ENCODE peak calls at places on chromosomes 13 and 19, in ten cellular contexts. E, C, F, P, N, O, D, M, V and W are unnamed samples.

GRCh38 chr13:66656050-66656449 is 574.1 kb downstream of the PCDH9 start:
- DNase-seq in N (no peak), D (no peak), C (peak; percentile 48), V (no peak), E (no peak), P (no peak), O (peak; percentile 44), M (no peak), F (no peak), W (no peak)

GRCh38 chr13:97856001-97856675 is 97.3 kb upstream of the IPO5 start:
- DNase-seq in F (peak; percentile 22), D (peak; percentile 67), O (peak; percentile 76), M (no peak), C (no peak), E (peak; percentile 68), P (peak; percentile 72), V (no peak), N (no peak), W (no peak)

GRCh38 chr13:99859178-99860177 is 112.1 kb downstream of the ZIC5 start:
- DNase-seq in N (no peak), D (no peak), C (no peak), P (no peak), E (no peak), V (peak; percentile 6), O (peak; percentile 15), F (no peak), M (no peak), W (no peak)

GRCh38 chr13:77143325-77143907 is 116.5 kb upstream of the FBXL3 start:
- DNase-seq in P (peak; percentile 33), D (no peak), V (no peak), F (no peak), C (no peak), E (no peak), M (no peak), O (no peak), N (no peak), W (no peak)

GRCh38 chr19:5679289-5680082 is 830 bp downstream of the MICOS13 start:
- DNase-seq in M (no peak), C (no peak), P (no peak), O (no peak), F (no peak), D (no peak), V (no peak), E (no peak), N (peak; percentile 53), W (no peak)

GRCh38 chr19:461664-462551 is 1.1 kb upstream of the SHC2 start:
- DNase-seq in E (no peak), N (peak; percentile 80), P (no peak), O (peak; percentile 81), D (peak; percentile 76), V (no peak), C (no peak), M (no peak), F (peak; percentile 93), W (no peak)

GRCh38 chr19:2624537-2625091 is 77.9 kb downstream of the GNG7 start:
- DNase-seq in D (peak; percentile 86), O (peak; percentile 43), M (no peak), E (no peak), V (no peak), C (peak; percentile 74), N (no peak), P (no peak), F (no peak), W (no peak)

GRCh38 chr13:98524793-98525192 is 52.1 kb downstream of the STK24 start:
- DNase-seq in D (peak; percentile 38), O (no peak), M (no peak), F (no peak), P (no peak), E (no peak), V (no peak), N (no peak), C (no peak), W (no peak)

GRCh38 chr13:24071423-24072075 is 89.0 kb upstream of the SPATA13 start:
- DNase-seq in M (no peak), N (no peak), C (no peak), F (no peak), O (no peak), P (peak; percentile 63), V (no peak), E (no peak), D (no peak), W (no peak)

GRCh38 chr19:13953021-13953531 is 767 bp downstream of the DCAF15 start:
- DNase-seq in C (peak; percentile 53), P (peak; percentile 57), F (no peak), D (no peak), M (peak; percentile 52), N (peak; percentile 70), E (no peak), O (peak; percentile 63), V (no peak), W (no peak)

GRCh38 chr13:97340399-97340798 is 93.6 kb upstream of the RAP2A start:
- DNase-seq in C (no peak), F (no peak), O (no peak), N (no peak), M (no peak), E (no peak), P (no peak), D (no peak), V (no peak), W (no peak)

GRCh38 chr19:45253396-45254027 is 2.4 kb downstream of the MARK4 start:
- DNase-seq in D (no peak), O (no peak), V (no peak), N (no peak), M (no peak), F (no peak), C (no peak), E (no peak), P (no peak), W (no peak)

GRCh38 chr19:43444531-43445340 is 20.7 kb downstream of the LYPD3 start:
- DNase-seq in O (no peak), V (no peak), N (no peak), M (no peak), P (no peak), C (no peak), D (peak; percentile 68), E (no peak), F (no peak), W (no peak)

DNA sequence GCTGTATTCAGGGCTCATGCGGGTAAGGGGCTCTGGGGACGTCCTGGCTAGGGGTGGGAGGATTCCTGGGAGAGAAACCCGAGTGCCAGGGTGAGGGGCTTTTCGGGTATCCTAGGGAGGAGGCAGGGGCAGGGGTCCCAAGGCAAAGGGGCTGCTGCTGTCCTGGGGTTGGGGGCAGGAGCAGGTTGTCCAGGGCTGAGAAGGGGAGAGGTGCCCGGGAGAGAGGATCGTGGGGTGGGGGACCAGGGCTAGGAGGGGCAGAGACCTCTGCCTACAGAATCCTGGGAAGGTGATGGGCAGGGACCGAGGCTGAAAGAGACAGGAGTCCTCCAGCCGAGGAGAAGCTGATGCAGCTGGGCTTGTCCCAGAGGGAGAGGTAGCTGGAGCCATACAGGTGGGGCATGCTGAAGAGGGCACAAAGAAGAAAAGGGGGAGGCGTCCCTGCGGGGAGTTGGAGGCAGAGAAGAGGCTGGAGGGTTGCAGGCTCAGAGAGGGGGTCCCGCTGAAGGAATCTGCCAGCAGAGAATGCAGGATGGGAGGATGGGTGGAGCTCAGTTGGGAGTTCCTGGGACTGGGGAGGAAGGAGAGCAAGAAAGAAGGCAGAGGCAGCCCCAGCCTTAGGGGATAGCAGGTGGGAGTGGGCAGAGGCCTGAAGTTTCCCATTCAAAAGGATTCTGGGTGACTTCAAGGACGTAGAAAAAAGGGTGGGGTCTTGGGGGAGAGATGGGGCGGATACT is 569 bp downstream of the CYP2S1 start:
- DNase-seq in D (no peak), P (no peak), E (no peak), O (peak; percentile 40), C (no peak), M (no peak), F (no peak), V (no peak), N (no peak), W (no peak)
- H3K4me3 ChIP-seq in D (peak overlapping the region; percentile 50), P (peak overlapping the region; percentile 52), E (peak overlapping the region; percentile 20), O (peak overlapping the region; percentile 78), C (no peak overlapping the region), M (no peak overlapping the region), F (no peak overlapping the region), V (no peak overlapping the region), N (peak overlapping the region; percentile 52), W (no peak overlapping the region)

DNA sequence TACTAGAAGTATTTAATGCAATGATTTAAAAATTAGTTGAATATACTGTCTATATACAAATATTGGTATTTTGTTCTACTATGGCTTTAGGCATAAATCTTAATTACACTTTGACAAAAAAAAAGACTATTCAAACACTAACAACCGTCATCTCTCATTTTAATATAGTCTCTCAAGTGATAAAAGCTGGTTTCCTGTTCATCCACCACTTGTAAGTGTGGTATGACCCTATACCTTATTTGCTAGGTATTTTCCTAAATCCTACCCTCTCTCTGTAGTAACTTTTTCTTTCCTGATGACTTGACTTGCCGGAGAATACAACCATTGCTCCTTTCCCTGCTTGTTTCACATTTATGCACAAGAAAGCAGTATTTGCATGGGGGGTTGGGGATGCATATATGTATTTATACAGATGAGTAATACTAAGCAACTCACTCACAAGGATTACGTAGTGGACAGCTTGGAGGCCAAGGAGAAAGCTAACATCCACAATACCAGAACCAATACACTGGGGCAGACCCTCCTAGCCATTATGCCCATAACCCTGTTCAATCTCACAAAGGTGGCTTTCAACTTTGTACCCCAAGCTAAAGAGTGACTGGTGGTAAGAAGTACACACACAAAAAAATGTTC is 12.7 kb upstream of the EFNB2 start:
- DNase-seq in V (no peak), O (no peak), C (no peak), N (no peak), M (no peak), F (no peak), E (no peak), D (no peak), P (peak; percentile 69), W (no peak)
- H3K36me3 ChIP-seq in V (peaks cover 8% of the 10 kb centered on the region), O (peaks cover 47% of the 10 kb centered on the region), C (peaks cover 60% of the 10 kb centered on the region), N (no peaks in the 10 kb centered on the region), M (peaks cover 23% of the 10 kb centered on the region), F (no peaks in the 10 kb centered on the region), E (no peaks in the 10 kb centered on the region), D (peaks cover 31% of the 10 kb centered on the region), P (peaks cover 3% of the 10 kb centered on the region), W (no peaks in the 10 kb centered on the region)

GRCh38 chr13:73337511-73337910 is 278.7 kb downstream of the KLF5 start:
- DNase-seq in F (no peak), E (no peak), N (no peak), P (no peak), C (no peak), V (no peak), O (no peak), M (no peak), D (no peak), W (no peak)
- H3K27ac ChIP-seq in F (no peak overlapping the region), E (no peak overlapping the region), N (no peak overlapping the region), P (no peak overlapping the region), C (no peak overlapping the region), V (no peak overlapping the region), O (no peak overlapping the region), M (no peak overlapping the region), D (no peak overlapping the region), W (no peak overlapping the region)

DNA sequence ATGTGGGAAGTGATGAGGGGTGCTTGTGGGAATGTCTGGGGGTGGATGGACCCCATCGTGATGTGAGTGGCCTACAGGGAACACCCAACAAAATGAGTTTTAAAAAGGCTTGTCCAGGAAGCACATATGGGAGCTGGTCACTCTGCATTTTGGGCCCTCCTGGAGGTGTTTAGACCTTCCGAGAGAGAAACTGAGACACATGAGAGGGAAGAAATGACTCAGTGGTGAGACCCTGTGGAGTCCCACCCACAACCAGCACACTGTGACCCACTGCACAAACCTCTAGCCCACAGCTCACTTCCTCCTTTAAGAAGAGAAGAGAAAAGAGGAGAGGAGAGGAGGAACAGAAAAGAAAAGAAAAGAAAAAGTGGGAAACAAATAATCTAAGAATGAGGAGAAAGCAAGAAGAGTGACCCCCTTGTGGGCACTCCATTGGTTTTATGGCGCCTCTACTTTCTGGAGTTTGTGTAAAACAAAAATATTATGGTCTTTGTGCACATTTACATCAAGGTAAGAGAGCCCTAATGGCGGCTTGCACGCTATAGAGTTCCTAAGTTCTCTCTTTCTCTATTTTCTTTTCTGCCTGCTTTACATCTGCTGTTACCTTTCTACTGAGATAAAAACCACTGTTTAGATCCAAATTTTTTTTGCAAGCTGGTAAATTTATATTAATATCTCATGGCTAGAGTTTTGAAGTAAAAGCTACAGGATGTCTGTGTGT is 13.3 kb upstream of the LILRB1 start:
- DNase-seq in D (no peak), N (no peak), F (no peak), P (no peak), E (no peak), C (no peak), M (no peak), V (no peak), O (no peak), W (no peak)
- H3K4me3 ChIP-seq in D (peak overlapping the region; percentile 32), N (no peak overlapping the region), F (no peak overlapping the region), P (no peak overlapping the region), E (no peak overlapping the region), C (no peak overlapping the region), M (no peak overlapping the region), V (no peak overlapping the region), O (no peak overlapping the region), W (no peak overlapping the region)